ENCODE peak calls at places on chromosomes 12 and 14, in six cellular contexts. P, E, D, X, N and O are unnamed samples.

GRCh38 chr12:95484524-95484923 is 10.6 kb downstream of the METAP2 start:
- DNase-seq in P (no peak), E (no peak), D (no peak), X (no peak), N (no peak), O (peak; percentile 23)

GRCh38 chr14:77035267-77035666 is 6.8 kb upstream of the IRF2BPL start:
- DNase-seq in P (no peak), E (no peak), D (no peak), X (no peak), N (no peak), O (no peak)

GRCh38 chr14:100577986-100578431 is 9.2 kb downstream of the BEGAIN start:
- DNase-seq in P (no peak), E (no peak), D (peak; percentile 38), X (peak; percentile 1), N (no peak), O (no peak)

GRCh38 chr12:114679452-114679875 is 4.5 kb downstream of the TBX3 start:
- DNase-seq in P (no peak), E (no peak), D (peak; percentile 25), X (no peak), N (no peak), O (no peak)

GRCh38 chr12:3199551-3200031 is 122.4 kb downstream of the TSPAN9 start:
- DNase-seq in P (no peak), E (no peak), D (no peak), X (no peak), N (peak; percentile 33), O (no peak)

GRCh38 chr12:91154131-91154530 is 28.5 kb downstream of the DCN start:
- DNase-seq in P (no peak), E (no peak), D (no peak), X (no peak), N (no peak), O (no peak)

GRCh38 chr12:2300886-2301285 is 248.1 kb downstream of the CACNA1C start:
- DNase-seq in P (no peak), E (no peak), D (no peak), X (no peak), N (no peak), O (no peak)

GRCh38 chr14:55454264-55455151 is 14.1 kb upstream of the TBPL2 start:
- DNase-seq in P (no peak), E (no peak), D (peak; percentile 57), X (peak; percentile 16), N (no peak), O (no peak)

GRCh38 chr12:71230542-71230941 is 72.7 kb upstream of the TSPAN8 start:
- DNase-seq in P (no peak), E (no peak), D (no peak), X (no peak), N (no peak), O (no peak)

GRCh38 chr14:50113381-50113811 is 3.0 kb downstream of the VCPKMT start:
- DNase-seq in P (no peak), E (no peak), D (no peak), X (no peak), N (no peak), O (no peak)

GRCh38 chr12:47273191-47273626 is 193.4 kb upstream of the AMIGO2 start:
- DNase-seq in P (no peak), E (no peak), D (no peak), X (no peak), N (no peak), O (no peak)

GRCh38 chr12:51335931-51336330 is 10.5 kb downstream of the CELA1 start:
- DNase-seq in P (no peak), E (no peak), D (no peak), X (no peak), N (no peak), O (no peak)

GRCh38 chr12:12985817-12986408 is 14.2 kb downstream of the HEBP1 start:
- DNase-seq in P (peak; percentile 3), E (no peak), D (no peak), X (no peak), N (no peak), O (no peak)

GRCh38 chr12:127678945-127679344 is 588.0 kb upstream of the TMEM132C start:
- DNase-seq in P (no peak), E (no peak), D (no peak), X (no peak), N (no peak), O (no peak)

GRCh38 chr14:25828562-25828961 is 769.3 kb downstream of the NOVA1 start:
- DNase-seq in P (no peak), E (no peak), D (no peak), X (no peak), N (no peak), O (no peak)
- TF ChIP-seq CTCF in P (no peak), E (no peak), D (no peak), X (no peak), N (no peak), O (no peak)

DNA sequence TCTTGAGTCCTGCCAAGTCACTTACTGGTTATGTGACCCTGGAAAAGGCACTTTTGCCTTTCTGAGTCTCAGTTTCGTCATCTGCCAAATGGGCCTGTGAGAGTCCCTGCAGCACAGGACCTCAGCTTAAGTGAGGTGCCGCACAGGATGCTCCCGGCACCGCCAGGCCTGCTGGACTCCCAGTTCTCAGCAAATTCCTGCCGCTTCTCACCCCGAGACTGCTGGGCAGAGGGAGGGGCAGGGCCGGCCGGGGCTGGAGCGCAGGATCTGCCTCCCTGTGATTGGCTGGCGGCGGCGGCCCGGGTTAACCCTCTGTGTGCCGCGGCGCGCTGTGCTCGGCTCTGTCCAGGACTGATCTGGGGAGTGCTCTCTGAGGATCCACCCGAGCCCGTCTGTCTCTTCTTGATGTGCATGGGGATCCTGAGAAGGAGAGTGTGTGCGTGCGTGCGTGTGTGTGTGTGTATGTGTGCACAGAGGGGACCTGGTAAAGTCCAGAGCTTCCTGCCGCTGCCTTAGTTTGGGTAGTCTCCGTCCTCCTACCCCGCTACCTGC is 8.6 kb downstream of the SETD1B start:
- DNase-seq in P (no peak), E (no peak), D (peak; percentile 90), X (peak; percentile 81), N (peak; percentile 68), O (no peak)
- TF ChIP-seq CTCF in P (peak; percentile 58), E (no peak), D (no peak), X (no peak), N (peak; percentile 49), O (no peak)

GRCh38 chr14:75800792-75801191 is 139.7 kb downstream of the TTLL5 start:
- DNase-seq in P (no peak), E (no peak), D (no peak), X (no peak), N (no peak), O (no peak)
- TF ChIP-seq CTCF in P (no peak), E (no peak), D (no peak), X (no peak), N (no peak), O (no peak)

GRCh38 chr12:26402648-26403047 is 207.3 kb downstream of the SSPN start:
- DNase-seq in P (no peak), E (no peak), D (no peak), X (peak; percentile 58), N (no peak), O (no peak)
- TF ChIP-seq CTCF in P (no peak), E (no peak), D (peak; percentile 58), X (peak; percentile 13), N (no peak), O (no peak)

GRCh38 chr12:128827724-128828123 is 4.0 kb upstream of the SLC15A4 start:
- DNase-seq in P (no peak), E (no peak), D (no peak), X (no peak), N (no peak), O (no peak)

GRCh38 chr12:128825845-128826244 is 2.1 kb upstream of the SLC15A4 start:
- DNase-seq in P (no peak), E (no peak), D (no peak), X (no peak), N (no peak), O (no peak)

GRCh38 chr12:128823216-128823915 is 392 bp downstream of the SLC15A4 start:
- DNase-seq in P (peak; percentile 4), E (no peak), D (peak; percentile 72), X (peak; percentile 18), N (peak; percentile 7), O (no peak)

GRCh38 chr12:128820723-128821432 is 2.9 kb downstream of the SLC15A4 start:
- DNase-seq in P (no peak), E (no peak), D (no peak), X (no peak), N (no peak), O (no peak)

DNA sequence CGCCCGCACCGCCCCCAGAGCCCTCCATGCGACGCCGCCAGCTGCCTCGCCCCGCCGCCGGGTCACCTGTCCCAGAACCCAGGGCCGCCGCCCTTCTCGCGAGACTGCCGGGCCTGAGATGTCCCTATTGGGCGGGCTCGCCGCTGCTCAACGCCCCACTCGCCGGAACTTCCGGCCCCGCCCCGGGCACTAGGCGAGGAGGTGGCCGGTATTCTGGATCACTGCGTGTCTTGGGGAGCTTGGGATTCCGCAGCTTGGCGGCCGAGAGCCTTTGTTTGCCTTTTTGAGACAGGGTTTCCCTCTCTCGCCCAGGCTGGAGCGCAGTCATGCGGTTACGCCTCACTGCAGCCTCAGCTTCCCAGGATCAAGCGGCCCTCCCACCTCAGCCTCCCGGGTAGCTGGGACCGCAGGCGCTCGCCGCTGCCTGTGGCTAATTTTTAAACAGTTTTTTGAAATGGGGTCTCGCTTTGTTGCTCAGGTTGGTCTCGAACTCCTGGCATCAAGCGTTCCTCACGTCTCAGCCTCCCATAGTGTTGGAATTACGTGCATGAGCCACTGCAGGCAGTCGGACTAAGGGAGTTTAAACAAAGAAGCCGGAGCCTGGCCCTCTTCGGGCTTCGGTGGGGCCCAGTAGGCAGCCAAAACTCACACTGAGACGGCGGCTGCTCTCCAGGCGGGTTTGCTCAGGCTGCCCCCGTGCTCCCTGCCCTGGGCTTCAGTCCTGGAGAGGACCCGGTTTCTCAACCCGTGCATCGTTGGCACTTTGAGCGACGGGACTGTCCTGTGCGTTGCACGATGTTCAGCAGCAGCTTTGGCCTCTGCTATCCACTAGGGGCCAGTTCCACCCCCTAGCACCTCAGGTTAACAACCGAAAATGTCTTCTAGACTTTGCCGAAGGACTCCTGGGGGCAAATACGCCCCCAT is at the start of gene SLC15A4:
- DNase-seq in P (peak; percentile 86), E (peak; percentile 55), D (peak; percentile 98), X (peak; percentile 94), N (peak; percentile 90), O (peak; percentile 63)
- TF ChIP-seq CTCF in P (no peak), E (peak; percentile 30), D (no peak), X (no peak), N (peak; percentile 32), O (no peak)

DNA sequence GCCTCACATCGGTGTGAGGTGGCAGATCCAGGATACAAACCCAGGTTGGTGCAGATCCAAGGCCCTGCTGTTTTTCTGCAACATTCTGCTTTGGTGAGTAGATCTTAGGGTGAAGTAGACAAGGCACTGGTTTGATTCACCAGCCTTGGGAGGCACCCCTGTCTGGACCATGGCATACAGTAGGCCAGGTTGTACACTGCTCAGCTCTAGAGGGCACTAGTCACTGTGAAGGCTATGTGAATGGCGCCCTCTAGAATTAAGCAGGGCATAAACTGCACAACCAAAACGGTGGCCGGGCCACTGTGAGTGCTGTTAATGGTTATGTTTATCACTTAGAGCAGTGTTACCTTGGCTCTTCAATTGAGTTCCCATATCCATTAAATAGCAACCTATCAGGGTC is 280.6 kb upstream of the PWP1 start:
- DNase-seq in P (no peak), E (no peak), D (no peak), X (no peak), N (no peak), O (no peak)
- TF ChIP-seq CTCF in P (no peak), E (peak; percentile 66), D (peak; percentile 81), X (no peak), N (peak; percentile 38), O (peak; percentile 42)

GRCh38 chr14:24715239-24715638 is 81.2 kb upstream of the GZMB start:
- DNase-seq in P (no peak), E (no peak), D (no peak), X (no peak), N (no peak), O (no peak)
- TF ChIP-seq CTCF in P (no peak), E (no peak), D (no peak), X (no peak), N (no peak), O (no peak)